ENCODE peak calls at places on chromosome 9, in seven cellular contexts. U is Calu3; K is stimulated activated CD8-positive, alpha-beta memory T cell treated with anti-CD3 and anti-CD28 coated beads, Interleukin-15, amount 100 ng/mL, for 1 hour; E is NCI-H524; X is chondrocyte; N is EH; Y is Caco-2. G is an unnamed sample.

GRCh38 chr9:87684627-87685204 is 41.2 kb upstream of the CTSL start:
- DNase-seq in X (no peak), Y (peak; percentile 53), E (no peak), K (no peak), U (peak; percentile 25), N (peak; percentile 47), G (peak; percentile 65)

GRCh38 chr9:133737774-133738038 is 446 bp downstream of the SARDH start:
- DNase-seq in N (no peak), Y (no peak), E (peak; percentile 94), U (no peak), X (no peak), K (no peak), G (no peak)

GRCh38 chr9:101326501-101326900 is 58.3 kb downstream of the BAAT start:
- DNase-seq in U (no peak), E (no peak), Y (no peak), K (no peak), X (no peak), N (no peak), G (no peak)

GRCh38 chr9:33113799-33114547 is 37.5 kb upstream of the SMU1 start:
- DNase-seq in Y (no peak), K (no peak), X (no peak), E (no peak), N (no peak), U (no peak), G (no peak)

GRCh38 chr9:136742640-136743391 is at the start of gene LCN10:
- DNase-seq in X (no peak), U (peak; percentile 43), K (no peak), E (peak; percentile 47), N (no peak), Y (peak; percentile 74), G (no peak)

GRCh38 chr9:33748633-33749304 is 46.6 kb upstream of the PRSS3 start:
- DNase-seq in X (no peak), E (no peak), N (no peak), U (no peak), Y (no peak), K (peak; percentile 13), G (no peak)

GRCh38 chr9:89668216-89668867 is 63.5 kb downstream of the GADD45G start:
- DNase-seq in E (no peak), U (no peak), Y (no peak), N (no peak), X (no peak), K (no peak), G (no peak)

GRCh38 chr9:82492274-82492673 is 503.7 kb downstream of the SPATA31D1 start:
- DNase-seq in N (no peak), Y (no peak), X (no peak), E (no peak), K (no peak), U (no peak), G (no peak)

GRCh38 chr9:98168952-98169488 is 23.4 kb downstream of the CORO2A start:
- DNase-seq in Y (no peak), X (no peak), U (peak; percentile 65), N (peak; percentile 68), K (peak; percentile 4), E (peak; percentile 56), G (no peak)

GRCh38 chr9:27414215-27414731 is 109.8 kb upstream of the IFNK start:
- DNase-seq in N (no peak), U (no peak), K (no peak), X (no peak), Y (no peak), E (no peak), G (no peak)

GRCh38 chr9:109329274-109330258 is 8.7 kb upstream of the EPB41L4B start:
- DNase-seq in E (no peak), K (no peak), N (peak; percentile 28), X (no peak), U (peak; percentile 53), Y (no peak), G (no peak)

GRCh38 chr9:125742657-125743056 is 4.5 kb upstream of the PBX3 start:
- DNase-seq in K (no peak), Y (no peak), N (no peak), E (no peak), U (no peak), X (no peak), G (no peak)

GRCh38 chr9:34197756-34198711 is 19.2 kb downstream of the UBAP1 start:
- DNase-seq in X (peak; percentile 41), N (no peak), Y (no peak), E (no peak), K (no peak), U (no peak), G (peak; percentile 52)

GRCh38 chr9:125405938-125406811 is 144.5 kb downstream of the GAPVD1 start:
- DNase-seq in E (no peak), X (no peak), N (peak; percentile 28), K (no peak), U (peak; percentile 16), Y (no peak), G (no peak)

GRCh38 chr9:82438581-82438980 is 450.0 kb downstream of the SPATA31D1 start:
- DNase-seq in N (no peak), Y (no peak), X (no peak), E (no peak), U (no peak), K (no peak), G (no peak)

GRCh38 chr9:114552716-114553115 is 34.9 kb upstream of the ATP6V1G1 start:
- DNase-seq in K (no peak), N (peak; percentile 31), X (no peak), Y (no peak), E (no peak), U (no peak), G (no peak)

GRCh38 chr9:118734696-118735095 is 634.5 kb downstream of the BRINP1 start:
- DNase-seq in K (no peak), Y (no peak), E (no peak), N (no peak), X (no peak), U (no peak), G (no peak)

GRCh38 chr9:69326261-69326660 is 1.2 kb downstream of the ENTREP1 start:
- DNase-seq in N (no peak), Y (no peak), E (no peak), U (no peak), X (no peak), K (no peak), G (no peak)

GRCh38 chr9:84189901-84190300 is 150.7 kb downstream of the SLC28A3 start:
- DNase-seq in N (no peak), K (no peak), Y (no peak), X (no peak), U (no peak), E (no peak), G (no peak)

GRCh38 chr9:75053869-75054268 is 25.8 kb upstream of the CARNMT1 start:
- DNase-seq in N (no peak), K (no peak), X (no peak), U (no peak), E (no peak), Y (no peak), G (no peak)